ENCODE peak calls at places on chromosomes 6 and 20, in nine cellular contexts. U is bronchial epithelial cell, N is AG04449, F is HL-60, L is psoas muscle, I is omental fat pad, V is hepatocyte, B is AG09309, J is gastrocnemius medialis. H is an unnamed sample.

GRCh38 chr6:65505736-65506135 is 201.3 kb downstream of the EYS start:
- DNase-seq in B (no peak), U (no peak), V (no peak), L (no peak), F (no peak), N (no peak), I (no peak), J (no peak), H (no peak)

GRCh38 chr6:139708342-139709199 is 334.1 kb upstream of the CITED2 start:
- DNase-seq in N (peak), V (peak), I (no peak), F (no peak), U (peak), J (no peak), B (peak), L (no peak), H (no peak)

GRCh38 chr20:11797161-11797560 is 120.5 kb upstream of the BTBD3 start:
- DNase-seq in U (no peak), L (no peak), B (no peak), F (no peak), V (no peak), N (no peak), J (no peak), I (no peak), H (no peak)

GRCh38 chr6:139965393-139965792 is 590.9 kb upstream of the CITED2 start:
- DNase-seq in J (no peak), N (no peak), U (no peak), V (no peak), I (no peak), B (no peak), F (no peak), L (no peak), H (no peak)

GRCh38 chr20:22006306-22006705 is 300.8 kb downstream of the PAX1 start:
- DNase-seq in F (no peak), I (no peak), U (no peak), B (no peak), J (no peak), L (no peak), V (no peak), N (no peak), H (no peak)

GRCh38 chr20:12821249-12821648 is 187.5 kb upstream of the SPTLC3 start:
- DNase-seq in U (no peak), B (no peak), N (no peak), V (no peak), I (no peak), J (no peak), F (no peak), L (no peak), H (no peak)

GRCh38 chr6:17877196-17877889 is 110.1 kb downstream of the KIF13A start:
- DNase-seq in I (no peak), V (no peak), F (no peak), N (no peak), L (no peak), B (no peak), J (no peak), U (peak), H (no peak)

GRCh38 chr20:61439251-61439650 is 187.2 kb downstream of the CDH4 start:
- DNase-seq in B (no peak), N (no peak), J (no peak), L (no peak), U (peak), I (no peak), V (no peak), F (no peak), H (no peak)

GRCh38 chr20:45495438-45495985 is 19.9 kb downstream of the SPINT3 start:
- DNase-seq in F (peak), N (no peak), B (no peak), V (no peak), J (no peak), L (no peak), U (no peak), I (no peak), H (no peak)

GRCh38 chr6:11288065-11288464 is 55.6 kb upstream of the NEDD9 start:
- DNase-seq in J (no peak), F (no peak), U (no peak), L (no peak), B (no peak), I (no peak), V (peak), N (no peak), H (no peak)

GRCh38 chr20:37901667-37902503 is 1.0 kb upstream of the VSTM2L start:
- DNase-seq in N (no peak), U (peak), J (peak), B (peak), V (peak), L (no peak), F (peak), I (no peak), H (peak)
- TF ChIP-seq CTCF in N (peak), U (peak), J (peak), B (peak), V (peak), L (peak), F (no peak), I (no peak), H (peak)

GRCh38 chr6:25602680-25602982 is 49.4 kb upstream of the SCGN start:
- DNase-seq in B (no peak), F (no peak), J (no peak), L (no peak), V (no peak), N (no peak), U (no peak), I (no peak), H (no peak)
- TF ChIP-seq CTCF in B (no peak), F (no peak), J (no peak), L (no peak), V (no peak), N (no peak), U (no peak), I (no peak), H (no peak)

DNA sequence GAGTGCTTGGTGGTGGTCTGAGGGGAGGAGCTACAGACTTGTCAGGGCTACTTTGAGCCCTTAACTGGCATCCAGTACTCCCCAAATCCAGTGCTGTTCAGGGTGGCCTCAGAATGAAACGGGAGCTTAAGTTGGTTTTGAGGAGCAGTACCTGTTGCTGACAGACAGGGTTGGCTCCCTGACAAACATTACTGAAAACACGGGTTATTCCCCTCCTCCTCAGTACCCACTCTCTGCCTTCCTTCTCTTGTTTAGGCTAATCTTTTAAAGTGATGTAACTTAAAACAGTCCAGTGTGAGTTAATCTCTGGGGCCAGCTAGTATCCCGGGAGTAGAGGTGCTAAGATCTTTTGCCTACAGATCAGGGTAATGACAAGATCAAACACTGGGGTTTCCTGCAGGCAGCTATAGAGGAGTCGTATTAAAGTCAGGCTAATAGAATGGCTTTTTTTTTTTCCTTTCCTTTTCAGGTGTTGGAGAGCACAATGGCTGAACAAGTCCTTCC is 3.7 kb downstream of the TNFAIP3 start:
- DNase-seq in U (peak), V (no peak), I (no peak), B (no peak), J (no peak), F (no peak), N (no peak), L (no peak), H (peak)
- TF ChIP-seq CTCF in U (peak), V (no peak), I (no peak), B (peak), J (no peak), F (no peak), N (no peak), L (peak), H (no peak)

GRCh38 chr6:40038626-40039025 is 104.4 kb upstream of the MOCS1 start:
- DNase-seq in U (no peak), B (no peak), F (no peak), L (no peak), J (no peak), N (no peak), I (no peak), V (no peak), H (no peak)
- TF ChIP-seq CTCF in U (no peak), B (no peak), F (no peak), L (no peak), J (no peak), N (no peak), I (no peak), V (no peak), H (no peak)

DNA sequence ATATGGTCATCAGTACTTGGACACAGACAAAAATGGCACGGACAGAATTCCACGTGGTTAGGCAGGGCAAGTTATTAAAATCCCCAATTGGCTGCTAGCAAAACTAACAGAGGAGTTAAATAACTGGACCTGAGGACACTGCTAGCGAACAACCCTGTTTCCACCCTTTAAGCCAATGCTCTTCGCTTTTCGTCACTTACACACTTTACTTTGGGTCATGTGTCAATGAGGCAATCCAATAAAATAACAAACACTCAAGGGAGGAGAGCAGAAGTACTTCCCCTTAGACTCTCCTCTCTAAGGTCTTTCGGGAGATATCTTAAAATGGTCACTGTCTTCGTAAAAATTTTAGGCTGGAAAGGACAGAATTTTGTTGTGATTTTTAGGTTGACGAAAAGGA is 68.6 kb downstream of the LCA5 start:
- DNase-seq in B (no peak), U (no peak), N (no peak), F (no peak), I (no peak), L (no peak), J (no peak), V (no peak), H (no peak)
- TF ChIP-seq CTCF in B (no peak), U (no peak), N (no peak), F (no peak), I (no peak), L (no peak), J (no peak), V (no peak), H (no peak)

GRCh38 chr6:4125933-4126864 is 9.2 kb downstream of the ECI2 start:
- DNase-seq in L (no peak), J (no peak), V (peak), I (no peak), N (peak), F (no peak), U (peak), B (peak), H (no peak)
- TF ChIP-seq CTCF in L (peak), J (no peak), V (peak), I (no peak), N (peak), F (no peak), U (no peak), B (peak), H (no peak)